ENCODE peak calls at places on chromosome X, in five cellular contexts. L is GM12891, D is NCI-H2081, Q is activated B cell treated with CpG ODN at 0.5 μM for 24 hours, H is breast epithelium. E is an unnamed sample.

GRCh38 chrX:110432831-110433230 is 74.2 kb downstream of the RTL9 start:
- DNase-seq in H (no peak), Q (no peak), L (no peak), D (no peak), E (no peak)

GRCh38 chrX:9708923-9709553 is 56.6 kb downstream of the GPR143 start:
- DNase-seq in Q (peak), D (peak), H (peak), L (peak), E (peak)

GRCh38 chrX:133068461-133068860 is 28.4 kb downstream of the USP26 start:
- DNase-seq in L (no peak), D (no peak), Q (no peak), H (no peak), E (no peak)

GRCh38 chrX:37905436-37906147 is 58.2 kb upstream of the DYNLT3 start:
- DNase-seq in D (peak), Q (no peak), H (no peak), L (no peak), E (no peak)

GRCh38 chrX:9476810-9477575 is 12.1 kb downstream of the TBL1X start:
- DNase-seq in L (no peak), D (no peak), Q (no peak), H (no peak), E (no peak)

GRCh38 chrX:92232182-92232581 is 453.0 kb downstream of the PCDH11X start:
- DNase-seq in D (peak), Q (no peak), H (no peak), L (no peak), E (no peak)

GRCh38 chrX:72128881-72129280 is 2.8 kb downstream of the RTL5 start:
- DNase-seq in L (no peak), Q (no peak), H (no peak), D (peak), E (peak)

GRCh38 chrX:10433296-10433965 is 187.0 kb downstream of the MID1 start:
- DNase-seq in Q (no peak), D (no peak), L (no peak), H (no peak), E (no peak)

GRCh38 chrX:7133036-7133412 is 14.5 kb upstream of the STS start:
- DNase-seq in Q (no peak), H (no peak), L (no peak), D (no peak), E (no peak)

GRCh38 chrX:47831788-47832187 is 4.9 kb upstream of the ZNF81 start:
- DNase-seq in L (no peak), D (peak), Q (no peak), H (no peak), E (peak)

GRCh38 chrX:145817666-145818521 is at the start of gene SLITRK2:
- DNase-seq in D (no peak), L (no peak), H (no peak), Q (no peak), E (no peak)

GRCh38 chrX:50000937-50001542 is 78.6 kb downstream of the CLCN5 start:
- DNase-seq in Q (no peak), H (no peak), L (no peak), D (no peak), E (no peak)

GRCh38 chrX:133813991-133814390 is 171.4 kb downstream of the GPC3 start:
- DNase-seq in L (no peak), Q (no peak), D (no peak), H (no peak), E (no peak)

GRCh38 chrX:111005151-111005550 is 90.8 kb upstream of the PAK3 start:
- DNase-seq in H (no peak), Q (no peak), L (no peak), D (no peak), E (no peak)

GRCh38 chrX:9278475-9279270 is 186.2 kb upstream of the TBL1X start:
- DNase-seq in L (no peak), D (no peak), Q (no peak), H (no peak), E (no peak)

GRCh38 chrX:154481911-154482601 is 3.0 kb upstream of the LAGE3 start:
- DNase-seq in D (no peak), Q (no peak), L (no peak), H (no peak), E (no peak)

GRCh38 chrX:112738347-112739033 is 58.8 kb upstream of the LHFPL1 start:
- DNase-seq in Q (no peak), L (no peak), H (no peak), D (no peak), E (no peak)

GRCh38 chrX:135707880-135708279 is 5.6 kb upstream of the CT45A1 start:
- DNase-seq in D (no peak), L (peak), H (no peak), Q (no peak), E (no peak)

GRCh38 chrX:20515841-20516461 is 249.2 kb upstream of the RPS6KA3 start:
- DNase-seq in H (no peak), D (no peak), L (no peak), Q (no peak), E (no peak)

GRCh38 chrX:145405012-145405411 is 157.7 kb downstream of the SPANXN1 start:
- DNase-seq in D (peak), L (no peak), H (no peak), Q (no peak), E (no peak)

GRCh38 chrX:120761810-120762209 is 113.9 kb downstream of the CT47B1 start:
- DNase-seq in H (no peak), D (no peak), L (no peak), Q (no peak), E (no peak)

GRCh38 chrX:40471965-40472648 is 108.7 kb upstream of the ATP6AP2 start:
- DNase-seq in D (peak), L (no peak), H (peak), Q (peak), E (peak)

GRCh38 chrX:12955882-12956703 is 18.8 kb upstream of the TMSB4X start:
- DNase-seq in L (no peak), D (no peak), H (no peak), Q (no peak), E (no peak)

GRCh38 chrX:103780701-103781402 is 4.2 kb downstream of the PLP1 start:
- DNase-seq in L (no peak), H (no peak), D (no peak), Q (no peak), E (no peak)

GRCh38 chrX:45400380-45400779 is 199.7 kb upstream of the DIPK2B start:
- DNase-seq in L (no peak), D (no peak), H (no peak), Q (no peak), E (no peak)

GRCh38 chrX:68307767-68308166 is 125.5 kb downstream of the OPHN1 start:
- DNase-seq in D (no peak), H (no peak), L (no peak), Q (no peak), E (no peak)

GRCh38 chrX:119190736-119191282 is 45.3 kb upstream of the PGRMC1 start:
- DNase-seq in D (no peak), L (no peak), H (no peak), Q (no peak), E (no peak)

GRCh38 chrX:130909469-130910136 is 6.6 kb upstream of the ENOX2 start:
- DNase-seq in D (no peak), Q (no peak), L (no peak), H (no peak), E (no peak)

GRCh38 chrX:22135994-22136684 is 104.0 kb downstream of the PHEX start:
- DNase-seq in Q (no peak), L (no peak), H (no peak), D (peak), E (no peak)

GRCh38 chrX:133985164-133986007 is at the start of gene GPC3:
- DNase-seq in D (peak), L (peak), H (no peak), Q (peak), E (peak)

GRCh38 chrX:80285131-80285773 is 135.0 kb upstream of the TENT5D start:
- DNase-seq in D (no peak), L (no peak), H (no peak), Q (no peak), E (no peak)

GRCh38 chrX:24839331-24839730 is 145.6 kb downstream of the POLA1 start:
- DNase-seq in H (no peak), L (no peak), Q (no peak), D (no peak), E (no peak)

GRCh38 chrX:3713225-3713936 is at the start of gene PRKX:
- DNase-seq in L (peak), Q (peak), H (no peak), D (peak), E (peak)

GRCh38 chrX:101079736-101080135 is 1.1 kb downstream of the TMEM35A start:
- DNase-seq in D (no peak), H (no peak), Q (no peak), L (no peak), E (no peak)

GRCh38 chrX:17719651-17720050 is 17.6 kb upstream of the SCML1 start:
- DNase-seq in L (no peak), Q (no peak), H (no peak), D (no peak), E (no peak)

GRCh38 chrX:107552976-107553375 is 75.3 kb upstream of the PRPS1 start:
- DNase-seq in Q (no peak), H (no peak), L (no peak), D (no peak), E (no peak)

GRCh38 chrX:19886888-19887531 is 390 bp downstream of the SH3KBP1 start:
- DNase-seq in H (no peak), Q (peak), D (no peak), L (peak), E (peak)

GRCh38 chrX:24148535-24149345 is 789 bp upstream of the ZFX start:
- DNase-seq in D (no peak), H (no peak), Q (no peak), L (no peak), E (peak)